ENCODE peak calls at places on chromosomes 16 and 17, in ten cellular contexts. One of them, this sample, is unnamed.

GRCh38 chr17:6165806-6166205 is 95.6 kb downstream of the WSCD1 start:
- DNase-seq in uterus: no peak
- DNase-seq in tibial nerve: no peak
- DNase-seq in IMR-90: no peak
- DNase-seq in prostate gland: no peak
- DNase-seq in spleen: no peak
- DNase-seq in breast epithelium: no peak
- DNase-seq in transverse colon: no peak
- DNase-seq in stomach: no peak
- DNase-seq in ovary: no peak
- DNase-seq in this sample: no peak

GRCh38 chr17:78131172-78132085 is 858 bp downstream of the TMC8 start:
- DNase-seq in uterus: no peak
- DNase-seq in tibial nerve: no peak
- DNase-seq in IMR-90: no peak
- DNase-seq in prostate gland: no peak
- DNase-seq in spleen: peak; percentile 91
- DNase-seq in breast epithelium: no peak
- DNase-seq in transverse colon: peak; percentile 32
- DNase-seq in stomach: no peak
- DNase-seq in ovary: no peak
- DNase-seq in this sample: no peak

GRCh38 chr16:49661465-49662187 is 194.3 kb downstream of the ZNF423 start:
- DNase-seq in uterus: no peak
- DNase-seq in tibial nerve: no peak
- DNase-seq in IMR-90: no peak
- DNase-seq in prostate gland: no peak
- DNase-seq in spleen: no peak
- DNase-seq in breast epithelium: no peak
- DNase-seq in transverse colon: no peak
- DNase-seq in stomach: no peak
- DNase-seq in ovary: no peak
- DNase-seq in this sample: peak; percentile 79

GRCh38 chr16:68064791-68065365 is 20.3 kb upstream of the NFATC3 start:
- DNase-seq in uterus: peak; percentile 65
- DNase-seq in tibial nerve: peak; percentile 64
- DNase-seq in IMR-90: peak; percentile 91
- DNase-seq in prostate gland: peak; percentile 69
- DNase-seq in spleen: peak; percentile 92
- DNase-seq in breast epithelium: no peak
- DNase-seq in transverse colon: peak; percentile 78
- DNase-seq in stomach: peak; percentile 71
- DNase-seq in ovary: peak; percentile 62
- DNase-seq in this sample: peak; percentile 83

GRCh38 chr17:79026345-79027273 is 2.6 kb downstream of the C1QTNF1 start:
- DNase-seq in uterus: no peak
- DNase-seq in tibial nerve: no peak
- DNase-seq in IMR-90: peak; percentile 68
- DNase-seq in prostate gland: no peak
- DNase-seq in spleen: peak; percentile 76
- DNase-seq in breast epithelium: peak; percentile 50
- DNase-seq in transverse colon: peak; percentile 56
- DNase-seq in stomach: peak; percentile 24
- DNase-seq in ovary: peak; percentile 64
- DNase-seq in this sample: no peak

GRCh38 chr17:13735444-13735843 is 133.7 kb upstream of the HS3ST3A1 start:
- DNase-seq in uterus: no peak
- DNase-seq in tibial nerve: no peak
- DNase-seq in IMR-90: peak; percentile 5
- DNase-seq in prostate gland: no peak
- DNase-seq in spleen: no peak
- DNase-seq in breast epithelium: no peak
- DNase-seq in transverse colon: no peak
- DNase-seq in stomach: no peak
- DNase-seq in ovary: no peak
- DNase-seq in this sample: no peak

GRCh38 chr16:67248401-67249177 is at the start of gene SLC9A5:
- DNase-seq in uterus: no peak
- DNase-seq in tibial nerve: no peak
- DNase-seq in IMR-90: no peak
- DNase-seq in prostate gland: no peak
- DNase-seq in spleen: peak; percentile 89
- DNase-seq in breast epithelium: no peak
- DNase-seq in transverse colon: no peak
- DNase-seq in stomach: no peak
- DNase-seq in ovary: no peak
- DNase-seq in this sample: peak; percentile 60

GRCh38 chr17:78583091-78583490 is 5.9 kb upstream of the DNAH17 start:
- DNase-seq in uterus: no peak
- DNase-seq in tibial nerve: no peak
- DNase-seq in IMR-90: no peak
- DNase-seq in prostate gland: no peak
- DNase-seq in spleen: peak; percentile 32
- DNase-seq in breast epithelium: no peak
- DNase-seq in transverse colon: no peak
- DNase-seq in stomach: no peak
- DNase-seq in ovary: no peak
- DNase-seq in this sample: no peak

DNA sequence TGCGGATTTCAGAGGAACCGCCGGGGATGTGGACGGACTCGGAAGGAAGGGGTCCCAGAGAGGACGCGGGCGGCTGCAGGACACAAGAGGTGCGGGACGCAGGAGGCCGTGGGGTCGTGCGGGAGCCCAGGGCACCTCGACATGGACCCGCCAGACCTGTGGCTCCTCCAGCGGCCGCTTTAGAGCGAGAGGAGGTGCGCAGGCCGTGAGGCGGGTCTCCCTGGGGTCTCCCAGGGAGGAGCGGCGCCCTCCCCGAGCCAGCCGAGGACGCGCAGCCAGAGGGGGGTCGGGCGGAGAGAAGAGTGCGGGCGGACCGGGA is 6.8 kb upstream of the FLYWCH1 start:
- DNase-seq in uterus: peak; percentile 37
- DNase-seq in tibial nerve: no peak
- DNase-seq in IMR-90: no peak
- DNase-seq in prostate gland: no peak
- DNase-seq in spleen: no peak
- DNase-seq in breast epithelium: no peak
- DNase-seq in transverse colon: no peak
- DNase-seq in stomach: peak; percentile 29
- DNase-seq in ovary: no peak
- DNase-seq in this sample: peak; percentile 22
- TF ChIP-seq POLR2A in uterus: no peak
- TF ChIP-seq POLR2A in tibial nerve: no peak
- TF ChIP-seq POLR2A in IMR-90: no peak
- TF ChIP-seq POLR2A in prostate gland: no peak
- TF ChIP-seq POLR2A in spleen: no peak
- TF ChIP-seq POLR2A in breast epithelium: no peak
- TF ChIP-seq POLR2A in transverse colon: no peak
- TF ChIP-seq POLR2A in stomach: peak; percentile 54
- TF ChIP-seq POLR2A in ovary: no peak
- TF ChIP-seq POLR2A in this sample: no peak

DNA sequence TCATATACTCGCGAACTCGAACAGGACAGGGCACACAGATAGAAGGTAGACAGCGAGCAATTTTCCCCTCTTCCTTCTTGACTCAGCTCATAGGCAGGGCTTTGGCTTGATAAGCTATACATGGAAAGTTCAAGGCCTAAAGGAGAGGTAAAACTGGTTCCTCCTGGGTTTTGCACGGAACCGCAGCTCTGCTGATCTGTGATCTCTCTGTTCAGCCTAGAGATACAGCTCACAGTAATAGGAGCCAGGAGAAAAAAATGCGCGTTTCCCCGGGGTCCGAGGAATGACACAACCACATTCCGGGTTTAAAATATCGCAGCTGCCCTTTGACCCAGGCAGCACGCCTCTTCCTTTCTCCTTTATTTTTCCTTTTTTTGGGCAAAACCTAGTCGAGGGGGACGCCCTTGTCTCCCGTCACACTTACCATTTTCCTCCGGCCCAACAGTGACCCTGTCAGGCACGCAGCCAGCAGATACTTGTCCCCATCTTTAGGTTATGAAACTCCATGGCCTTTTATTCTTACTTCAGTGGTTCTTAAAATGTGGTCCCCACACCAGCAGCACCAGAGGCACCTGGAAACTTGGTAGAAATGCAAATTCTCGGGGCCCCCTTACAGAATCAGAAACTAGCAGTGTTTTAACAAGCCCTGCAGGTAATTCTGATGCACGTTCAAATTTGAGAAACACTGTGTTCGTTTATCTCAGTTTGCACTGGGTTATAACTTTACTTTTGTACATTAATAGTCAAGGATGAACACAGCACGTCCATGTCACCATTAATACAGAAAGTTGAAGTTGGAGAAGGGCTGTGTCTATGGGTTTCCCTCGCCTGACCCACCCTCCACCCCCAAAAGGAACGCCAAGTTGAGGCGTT is 1.5 kb upstream of the LASP1 start:
- DNase-seq in uterus: peak; percentile 79
- DNase-seq in tibial nerve: peak; percentile 64
- DNase-seq in IMR-90: peak; percentile 55
- DNase-seq in prostate gland: no peak
- DNase-seq in spleen: no peak
- DNase-seq in breast epithelium: no peak
- DNase-seq in transverse colon: peak; percentile 56
- DNase-seq in stomach: peak; percentile 44
- DNase-seq in ovary: peak; percentile 59
- DNase-seq in this sample: peak; percentile 69
- H3K4me1 ChIP-seq in uterus: peaks cover 16% of the 10 kb centered on the region
- H3K4me1 ChIP-seq in tibial nerve: peaks cover 18% of the 10 kb centered on the region
- H3K4me1 ChIP-seq in IMR-90: peaks cover 20% of the 10 kb centered on the region
- H3K4me1 ChIP-seq in prostate gland: peaks cover 12% of the 10 kb centered on the region
- H3K4me1 ChIP-seq in spleen: peaks cover 31% of the 10 kb centered on the region
- H3K4me1 ChIP-seq in breast epithelium: peaks cover 6% of the 10 kb centered on the region
- H3K4me1 ChIP-seq in transverse colon: peaks cover 35% of the 10 kb centered on the region
- H3K4me1 ChIP-seq in stomach: peaks cover 40% of the 10 kb centered on the region
- H3K4me1 ChIP-seq in ovary: peaks cover 13% of the 10 kb centered on the region
- H3K4me1 ChIP-seq in this sample: peaks cover 11% of the 10 kb centered on the region

GRCh38 chr17:72927760-72928159 is 164.7 kb downstream of the SLC39A11 start:
- DNase-seq in uterus: no peak
- DNase-seq in tibial nerve: no peak
- DNase-seq in IMR-90: no peak
- DNase-seq in prostate gland: no peak
- DNase-seq in spleen: no peak
- DNase-seq in breast epithelium: no peak
- DNase-seq in transverse colon: no peak
- DNase-seq in stomach: no peak
- DNase-seq in ovary: no peak
- DNase-seq in this sample: no peak

GRCh38 chr17:72931635-72932034 is 160.9 kb downstream of the SLC39A11 start:
- DNase-seq in uterus: no peak
- DNase-seq in tibial nerve: no peak
- DNase-seq in IMR-90: no peak
- DNase-seq in prostate gland: no peak
- DNase-seq in spleen: no peak
- DNase-seq in breast epithelium: no peak
- DNase-seq in transverse colon: no peak
- DNase-seq in stomach: no peak
- DNase-seq in ovary: no peak
- DNase-seq in this sample: no peak

GRCh38 chr17:72931163-72931562 is 161.3 kb downstream of the SLC39A11 start:
- DNase-seq in uterus: no peak
- DNase-seq in tibial nerve: no peak
- DNase-seq in IMR-90: no peak
- DNase-seq in prostate gland: no peak
- DNase-seq in spleen: no peak
- DNase-seq in breast epithelium: no peak
- DNase-seq in transverse colon: no peak
- DNase-seq in stomach: no peak
- DNase-seq in ovary: no peak
- DNase-seq in this sample: no peak

GRCh38 chr17:72928454-72929136 is 163.9 kb downstream of the SLC39A11 start:
- DNase-seq in uterus: no peak
- DNase-seq in tibial nerve: no peak
- DNase-seq in IMR-90: no peak
- DNase-seq in prostate gland: no peak
- DNase-seq in spleen: no peak
- DNase-seq in breast epithelium: no peak
- DNase-seq in transverse colon: no peak
- DNase-seq in stomach: no peak
- DNase-seq in ovary: no peak
- DNase-seq in this sample: no peak

DNA sequence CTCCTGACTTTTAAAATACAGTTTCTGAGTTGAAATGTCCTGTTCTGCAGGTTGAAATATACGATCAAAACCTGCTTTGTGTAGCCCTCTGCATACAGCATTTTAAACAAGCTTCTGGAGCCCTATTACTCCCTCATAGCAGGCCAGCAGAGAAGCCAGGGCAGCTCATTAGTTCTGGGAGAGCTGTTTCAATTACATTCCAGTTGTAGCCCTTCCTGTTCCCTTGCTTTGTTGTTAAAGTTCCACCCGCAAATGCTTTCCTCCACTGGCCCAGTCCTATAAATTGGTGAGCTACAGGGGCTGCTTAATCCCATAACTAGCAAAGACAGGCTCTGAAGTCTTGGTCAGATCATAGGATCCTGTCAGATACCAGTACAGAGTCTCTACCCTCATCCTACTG is 162.5 kb downstream of the SLC39A11 start:
- DNase-seq in uterus: no peak
- DNase-seq in tibial nerve: no peak
- DNase-seq in IMR-90: no peak
- DNase-seq in prostate gland: no peak
- DNase-seq in spleen: no peak
- DNase-seq in breast epithelium: no peak
- DNase-seq in transverse colon: no peak
- DNase-seq in stomach: no peak
- DNase-seq in ovary: no peak
- DNase-seq in this sample: no peak
- TF ChIP-seq CTCF in uterus: no peak
- TF ChIP-seq CTCF in tibial nerve: no peak
- TF ChIP-seq CTCF in IMR-90: no peak
- TF ChIP-seq CTCF in prostate gland: no peak
- TF ChIP-seq CTCF in spleen: no peak
- TF ChIP-seq CTCF in breast epithelium: no peak
- TF ChIP-seq CTCF in transverse colon: no peak
- TF ChIP-seq CTCF in stomach: no peak
- TF ChIP-seq CTCF in ovary: no peak
- TF ChIP-seq CTCF in this sample: no peak

GRCh38 chr16:69424935-69425784 is 741 bp downstream of the CYB5B start:
- DNase-seq in uterus: no peak
- DNase-seq in tibial nerve: no peak
- DNase-seq in IMR-90: no peak
- DNase-seq in prostate gland: no peak
- DNase-seq in spleen: no peak
- DNase-seq in breast epithelium: no peak
- DNase-seq in transverse colon: no peak
- DNase-seq in stomach: no peak
- DNase-seq in ovary: no peak
- DNase-seq in this sample: no peak

GRCh38 chr16:69419956-69420355 is 4.5 kb upstream of the CYB5B start:
- DNase-seq in uterus: no peak
- DNase-seq in tibial nerve: no peak
- DNase-seq in IMR-90: no peak
- DNase-seq in prostate gland: no peak
- DNase-seq in spleen: no peak
- DNase-seq in breast epithelium: no peak
- DNase-seq in transverse colon: no peak
- DNase-seq in stomach: no peak
- DNase-seq in ovary: no peak
- DNase-seq in this sample: no peak

GRCh38 chr16:69423189-69423588 is 1.2 kb upstream of the CYB5B start:
- DNase-seq in uterus: no peak
- DNase-seq in tibial nerve: no peak
- DNase-seq in IMR-90: no peak
- DNase-seq in prostate gland: no peak
- DNase-seq in spleen: no peak
- DNase-seq in breast epithelium: no peak
- DNase-seq in transverse colon: no peak
- DNase-seq in stomach: no peak
- DNase-seq in ovary: no peak
- DNase-seq in this sample: no peak

GRCh38 chr16:69428652-69429051 is 4.2 kb downstream of the CYB5B start:
- DNase-seq in uterus: no peak
- DNase-seq in tibial nerve: no peak
- DNase-seq in IMR-90: no peak
- DNase-seq in prostate gland: no peak
- DNase-seq in spleen: no peak
- DNase-seq in breast epithelium: no peak
- DNase-seq in transverse colon: no peak
- DNase-seq in stomach: no peak
- DNase-seq in ovary: no peak
- DNase-seq in this sample: no peak

GRCh38 chr16:69424053-69424934 is at the start of gene CYB5B:
- DNase-seq in uterus: peak; percentile 96
- DNase-seq in tibial nerve: peak; percentile 93
- DNase-seq in IMR-90: peak; percentile 99
- DNase-seq in prostate gland: peak; percentile 95
- DNase-seq in spleen: peak; percentile 95
- DNase-seq in breast epithelium: peak; percentile 95
- DNase-seq in transverse colon: peak; percentile 96
- DNase-seq in stomach: peak; percentile 94
- DNase-seq in ovary: peak; percentile 88
- DNase-seq in this sample: peak; percentile 96
- TF ChIP-seq POLR2A in uterus: peak; percentile 69
- TF ChIP-seq POLR2A in tibial nerve: peak; percentile 27
- TF ChIP-seq POLR2A in IMR-90: peak; percentile 72
- TF ChIP-seq POLR2A in prostate gland: peak; percentile 67
- TF ChIP-seq POLR2A in spleen: peak; percentile 75
- TF ChIP-seq POLR2A in breast epithelium: peak; percentile 65
- TF ChIP-seq POLR2A in transverse colon: peak; percentile 93
- TF ChIP-seq POLR2A in stomach: no peak
- TF ChIP-seq POLR2A in ovary: peak; percentile 52
- TF ChIP-seq POLR2A in this sample: peak; percentile 64